ENCODE peak calls at places on chromosomes 11 and 22, in four cellular contexts. K, W, C and Q are unnamed samples. For H3K9me3 and H3K4me1, the result is how much of the 10 kb centered on the place peaks cover.

GRCh38 chr22:43483669-43484068 is 71.9 kb downstream of the MPPED1 start:
- DNase-seq in K (no peak), W (peak), C (no peak), Q (no peak)

GRCh38 chr11:64107300-64107699 is 58.6 kb downstream of the MACROD1 start:
- DNase-seq in K (no peak), W (no peak), C (no peak), Q (no peak)

GRCh38 chr11:35478411-35479139 is 46.8 kb downstream of the PAMR1 start:
- DNase-seq in K (no peak), W (no peak), C (no peak), Q (peak)

GRCh38 chr11:36364551-36364950 is 68.5 kb downstream of the PRR5L start:
- DNase-seq in K (no peak), W (no peak), C (no peak), Q (no peak)

GRCh38 chr11:15987044-15987443 is 369.3 kb downstream of the SOX6 start:
- DNase-seq in K (no peak), W (no peak), C (no peak), Q (no peak)

GRCh38 chr22:45922256-45922655 is 54.7 kb downstream of the WNT7B start:
- DNase-seq in K (no peak), W (no peak), C (peak), Q (no peak)

GRCh38 chr11:96050435-96051182 is 126.7 kb upstream of the MTMR2 start:
- DNase-seq in K (no peak), W (no peak), C (peak), Q (no peak)

GRCh38 chr11:9936754-9937153 is 272.9 kb downstream of the SWAP70 start:
- DNase-seq in K (no peak), W (no peak), C (no peak), Q (no peak)

GRCh38 chr11:45658292-45658991 is 7.0 kb downstream of the CHST1 start:
- DNase-seq in K (no peak), W (no peak), C (peak), Q (peak)

GRCh38 chr22:37230673-37231405 is 13.2 kb downstream of the RAC2 start:
- DNase-seq in K (no peak), W (no peak), C (no peak), Q (no peak)

GRCh38 chr11:130719516-130719915 is 196.8 kb downstream of the SNX19 start:
- DNase-seq in K (no peak), W (no peak), C (no peak), Q (no peak)

GRCh38 chr22:43481528-43482309 is 69.9 kb downstream of the MPPED1 start:
- DNase-seq in K (no peak), W (peak), C (peak), Q (no peak)

GRCh38 chr11:70620510-70621184 is 222.3 kb downstream of the CTTN start:
- DNase-seq in K (no peak), W (no peak), C (no peak), Q (no peak)

GRCh38 chr11:64710418-64711137 is 12.4 kb downstream of the NRXN2 start:
- DNase-seq in K (no peak), W (no peak), C (no peak), Q (no peak)

GRCh38 chr11:100753562-100753961 is 66.5 kb downstream of the ARHGAP42 start:
- DNase-seq in K (no peak), W (no peak), C (no peak), Q (no peak)

GRCh38 chr22:22352376-22352999 is 107.9 kb downstream of the VPREB1 start:
- DNase-seq in K (no peak), W (no peak), C (no peak), Q (no peak)

GRCh38 chr11:77672276-77672675 is 34.7 kb upstream of the CLNS1A start:
- DNase-seq in K (no peak), W (no peak), C (no peak), Q (no peak)

GRCh38 chr22:42132457-42132856 is 1.8 kb upstream of the CYP2D6 start:
- DNase-seq in K (no peak), W (no peak), C (no peak), Q (no peak)

GRCh38 chr11:134949716-134950115 is 537.7 kb upstream of the B3GAT1 start:
- DNase-seq in K (no peak), W (no peak), C (no peak), Q (no peak)

GRCh38 chr11:126118806-126119205 is 56.1 kb upstream of the CDON start:
- DNase-seq in K (no peak), W (no peak), C (no peak), Q (no peak)

GRCh38 chr11:72700026-72700610 is 25.9 kb upstream of the PDE2A start:
- DNase-seq in K (no peak), W (no peak), C (no peak), Q (no peak)
- H3K9me3 ChIP-seq in K (under half), W (under half), C (under half), Q (under half)

DNA sequence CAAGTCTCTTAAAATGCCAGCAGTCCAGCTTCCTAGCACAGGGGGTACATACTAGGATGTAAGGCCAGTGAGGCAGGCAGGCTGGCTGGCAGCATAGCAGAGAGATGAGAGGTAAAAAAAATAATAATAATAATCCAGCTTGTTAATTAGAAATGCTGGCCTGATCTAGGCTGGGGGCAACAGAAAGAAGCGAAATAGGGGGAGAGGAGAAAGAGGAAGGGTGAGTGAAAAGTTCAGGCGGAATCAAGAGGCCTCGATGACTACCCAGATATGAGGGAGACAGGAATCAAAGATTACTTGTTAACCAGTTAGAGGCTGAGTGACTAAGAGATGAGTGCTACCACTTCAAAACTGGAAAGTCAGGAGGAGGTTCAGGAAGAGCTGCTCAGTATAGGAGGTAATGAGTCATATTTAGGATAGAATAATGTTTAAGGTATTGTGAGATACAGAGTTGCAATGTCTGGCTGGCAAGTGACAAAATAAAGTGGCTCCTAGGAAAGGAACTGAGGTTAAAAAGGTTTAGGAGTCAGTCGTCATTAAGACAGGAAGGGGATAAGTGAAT is 2.8 kb downstream of the ALKBH8 start:
- DNase-seq in K (no peak), W (no peak), C (peak), Q (no peak)
- H3K4me1 ChIP-seq in K (under half), W (under half), C (under half), Q (under half)

GRCh38 chr11:43825217-43825816 is 55.3 kb upstream of the ALKBH3 start:
- DNase-seq in K (peak), W (no peak), C (peak), Q (no peak)
- TF ChIP-seq CTCF in K (peak), W (peak), C (peak), Q (peak)

DNA sequence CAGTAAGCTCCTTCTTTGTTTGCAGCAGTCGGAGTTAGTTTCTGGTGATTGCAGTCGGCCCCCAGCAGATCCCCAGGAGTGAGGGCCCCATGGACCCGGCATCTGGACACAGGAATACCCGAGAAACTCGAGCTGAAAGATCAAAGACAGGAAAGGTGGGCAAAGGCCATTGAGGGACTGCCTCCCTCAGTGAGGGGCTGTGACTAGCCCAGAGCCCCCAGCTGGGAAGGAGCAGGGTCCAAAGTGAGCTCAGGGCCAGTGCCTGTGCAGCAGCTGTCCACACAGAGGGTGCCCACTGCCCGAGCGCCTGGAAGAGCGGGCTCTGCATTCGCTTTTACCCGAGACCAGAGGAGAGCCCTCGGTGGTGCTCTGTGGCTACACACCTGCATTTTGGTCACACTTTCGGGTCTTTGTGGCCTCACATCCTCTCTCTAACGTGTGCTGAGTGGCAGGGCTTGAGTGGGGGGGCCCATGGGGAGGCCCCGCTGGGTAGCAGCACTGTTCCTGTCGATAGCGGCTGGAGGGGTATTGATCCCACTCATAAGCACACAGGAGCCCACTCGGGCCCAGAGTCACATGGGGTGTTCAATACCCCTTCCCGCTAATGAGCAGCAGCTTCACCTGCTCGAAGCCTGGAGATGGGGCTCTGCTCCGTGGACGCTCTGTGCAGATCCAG is 532.9 kb downstream of the TBC1D22A start:
- DNase-seq in K (no peak), W (no peak), C (no peak), Q (no peak)
- H3K9me3 ChIP-seq in K (under half), W (under half), C (under half), Q (under half)

GRCh38 chr22:17435375-17435774 is 66.1 kb downstream of the CECR2 start:
- DNase-seq in K (no peak), W (no peak), C (no peak), Q (no peak)

GRCh38 chr22:17436981-17437410 is 67.7 kb downstream of the CECR2 start:
- DNase-seq in K (no peak), W (no peak), C (no peak), Q (no peak)

GRCh38 chr22:17441326-17441725 is 72.1 kb downstream of the CECR2 start:
- DNase-seq in K (no peak), W (no peak), C (no peak), Q (no peak)

GRCh38 chr22:17434856-17435255 is 65.6 kb downstream of the CECR2 start:
- DNase-seq in K (no peak), W (no peak), C (no peak), Q (no peak)

DNA sequence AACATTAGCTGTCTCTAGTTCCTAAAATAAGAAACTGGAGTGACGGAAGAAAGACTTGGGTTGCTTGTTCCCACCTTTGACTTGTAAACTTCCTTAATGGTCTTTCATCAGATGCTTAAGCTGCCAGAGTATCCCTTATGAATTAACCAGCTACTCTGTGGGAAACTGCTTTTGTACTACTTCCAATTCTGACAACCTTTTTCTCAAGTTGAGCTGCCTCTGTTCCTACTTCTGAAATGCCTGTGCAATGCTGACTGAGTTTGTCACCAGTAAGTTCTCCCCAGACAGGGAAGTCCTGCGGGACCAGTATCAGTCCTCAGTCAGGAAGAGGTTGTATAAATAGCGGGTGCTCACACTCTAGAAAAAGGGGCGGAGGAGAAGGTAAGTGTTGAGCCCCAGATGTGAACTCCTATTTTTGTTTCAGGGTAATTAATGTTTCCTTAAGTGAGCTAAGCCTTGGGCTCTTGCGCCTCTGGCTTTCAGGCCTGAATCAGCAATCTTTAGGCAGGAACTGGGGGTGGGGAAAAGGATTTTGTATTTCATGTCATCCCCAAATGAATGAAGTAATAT is 67.2 kb downstream of the CECR2 start:
- DNase-seq in K (no peak), W (no peak), C (no peak), Q (no peak)
- H3K4me1 ChIP-seq in K (under half), W (under half), C (under half), Q (under half)

GRCh38 chr22:26610983-26611382 is 6.8 kb downstream of the CRYBB1 start:
- DNase-seq in K (no peak), W (no peak), C (no peak), Q (no peak)
- TF ChIP-seq CTCF in K (no peak), W (no peak), C (no peak), Q (no peak)

GRCh38 chr11:114605370-114605769 is 9.8 kb upstream of the NXPE4 start:
- DNase-seq in K (no peak), W (no peak), C (no peak), Q (no peak)
- H3K9me3 ChIP-seq in K (under half), W (under half), C (half or more), Q (under half)